ENCODE peak calls at places on chromosome 2, in ten cellular contexts. T is endothelial cell of umbilical vein, P is adrenal gland, I is sigmoid colon, F is AG04450, W is GM12865, G is IMR-90, Z is kidney, A is neural progenitor cell, R is fibroblast of mammary gland. M is an unnamed sample.

GRCh38 chr2:239736358-239737143 is 288.6 kb downstream of the NDUFA10 start:
- DNase-seq in G (no peak), R (no peak), Z (peak; percentile 65), F (no peak), W (no peak), A (no peak), P (no peak), I (no peak), T (no peak), M (no peak)

GRCh38 chr2:167249197-167249596 is 360.9 kb downstream of the XIRP2 start:
- DNase-seq in Z (no peak), T (no peak), R (peak; percentile 6), F (no peak), W (no peak), A (no peak), P (no peak), I (no peak), G (no peak), M (peak; percentile 4)

GRCh38 chr2:228629251-228629650 is 447.8 kb upstream of the SPHKAP start:
- DNase-seq in G (no peak), F (no peak), R (no peak), T (no peak), P (no peak), W (no peak), A (no peak), I (no peak), Z (no peak), M (no peak)

GRCh38 chr2:103435010-103435409 is 673.2 kb downstream of the TMEM182 start:
- DNase-seq in A (no peak), Z (no peak), F (no peak), R (peak; percentile 19), T (no peak), G (no peak), P (no peak), I (no peak), W (no peak), M (no peak)

GRCh38 chr2:72983500-72984039 is 66.3 kb downstream of the EMX1 start:
- DNase-seq in W (no peak), A (no peak), T (no peak), I (no peak), Z (peak; percentile 60), P (no peak), F (no peak), R (no peak), G (no peak), M (no peak)

GRCh38 chr2:238247841-238248440 is 8.1 kb upstream of the HES6 start:
- DNase-seq in F (no peak), P (no peak), A (no peak), T (no peak), G (no peak), Z (peak; percentile 57), W (no peak), R (no peak), I (peak; percentile 43), M (no peak)

GRCh38 chr2:162085090-162085891 is 11.3 kb upstream of the DPP4 start:
- DNase-seq in I (no peak), R (peak; percentile 97), Z (no peak), G (peak; percentile 92), F (peak; percentile 46), P (no peak), W (no peak), A (no peak), T (no peak), M (peak; percentile 55)

GRCh38 chr2:83650897-83651296 is 808.2 kb downstream of the SUCLG1 start:
- DNase-seq in F (no peak), W (no peak), T (no peak), Z (no peak), A (no peak), R (no peak), G (no peak), I (no peak), P (no peak), M (peak; percentile 2)

DNA sequence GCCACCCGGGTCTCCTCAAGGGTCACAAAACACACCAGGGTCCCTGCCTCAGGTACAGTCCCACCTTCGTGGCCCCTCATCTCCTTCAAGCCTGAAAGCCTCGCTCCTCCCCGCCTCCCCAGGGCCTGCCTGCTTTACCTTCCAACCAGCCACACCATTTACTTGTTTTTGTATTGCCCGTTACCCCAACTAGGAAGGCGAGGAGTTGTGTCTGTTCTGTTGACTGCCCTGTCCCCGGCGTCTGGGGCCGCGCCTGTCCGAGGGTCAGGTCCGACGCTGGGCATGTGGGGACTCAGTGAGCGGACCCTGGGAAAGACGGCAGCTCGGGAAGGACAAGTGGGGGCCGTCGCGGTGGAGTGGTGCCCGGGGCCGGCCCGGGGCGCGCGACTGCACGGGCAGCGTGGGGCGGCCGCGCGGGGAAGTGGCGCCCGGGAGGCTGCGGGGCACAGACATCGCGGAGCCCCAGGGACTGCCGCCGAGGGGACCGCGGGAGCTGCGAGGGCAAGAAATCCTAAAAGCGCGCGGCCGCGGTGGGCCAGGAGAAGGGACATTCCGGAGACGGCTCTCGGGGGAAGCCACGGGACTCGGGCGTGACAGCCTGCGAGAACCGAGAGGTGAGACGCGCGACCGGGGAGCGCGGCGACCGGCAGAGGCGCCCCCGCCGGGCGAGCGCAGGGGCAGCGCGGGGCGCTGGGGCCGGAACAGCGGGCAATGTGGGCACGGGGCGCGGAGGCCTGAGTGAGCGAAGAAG is 797 bp upstream of the GRHL1 start:
- DNase-seq in W (peak; percentile 61), Z (peak; percentile 87), T (peak; percentile 25), A (peak; percentile 74), I (peak; percentile 75), F (no peak), P (peak; percentile 61), G (no peak), R (no peak), M (no peak)
- TF ChIP-seq CTCF in W (peak; percentile 15), Z (no peak), T (no peak), A (no peak), I (no peak), F (no peak), P (no peak), G (peak; percentile 10), R (no peak), M (no peak)

GRCh38 chr2:7777668-7778067 is 860.5 kb downstream of the RNF144A start:
- DNase-seq in T (no peak), A (no peak), W (no peak), I (no peak), Z (no peak), R (no peak), G (no peak), F (no peak), P (no peak), M (no peak)

GRCh38 chr2:7774481-7774880 is 857.3 kb downstream of the RNF144A start:
- DNase-seq in R (no peak), G (no peak), P (no peak), Z (no peak), I (no peak), W (peak; percentile 45), A (no peak), F (no peak), T (no peak), M (no peak)

GRCh38 chr2:7771781-7772180 is 854.6 kb downstream of the RNF144A start:
- DNase-seq in R (no peak), A (no peak), G (no peak), F (no peak), I (no peak), P (no peak), Z (no peak), W (no peak), T (no peak), M (no peak)

GRCh38 chr2:7773974-7774365 is 856.8 kb downstream of the RNF144A start:
- DNase-seq in P (no peak), F (no peak), Z (no peak), R (no peak), T (no peak), G (no peak), A (no peak), I (no peak), W (no peak), M (no peak)

DNA sequence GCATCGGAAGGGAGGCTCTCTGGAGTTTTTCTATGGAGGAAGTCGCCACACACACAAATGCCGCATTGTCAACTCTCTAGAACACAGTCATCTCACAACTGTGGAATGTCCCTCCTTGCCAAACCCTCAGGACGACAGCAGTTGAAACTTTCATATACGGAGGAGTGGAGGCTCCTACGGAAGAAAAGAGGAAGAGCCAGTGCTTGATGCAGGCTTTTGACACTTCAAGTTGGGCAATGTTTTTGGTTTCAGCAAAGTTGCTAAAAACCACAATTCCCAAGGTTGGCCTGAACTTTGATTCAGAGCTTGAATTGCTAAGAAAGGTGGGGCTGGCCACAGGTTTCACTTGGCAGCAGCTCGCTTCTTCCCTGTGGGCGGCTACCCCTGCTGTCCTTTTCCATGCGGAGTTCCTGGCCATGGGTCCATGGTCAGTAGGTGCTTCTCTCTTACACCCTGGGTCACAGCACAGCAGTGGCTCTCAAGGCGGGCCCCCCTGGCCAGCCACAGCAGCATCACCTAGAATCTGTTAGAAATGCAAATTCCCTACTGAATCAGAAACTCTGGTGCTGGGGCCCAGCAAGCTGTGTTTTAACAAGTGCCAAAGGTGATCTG is 856.3 kb downstream of the RNF144A start:
- DNase-seq in I (no peak), G (no peak), A (no peak), T (no peak), W (peak; percentile 89), R (peak; percentile 41), P (no peak), F (no peak), Z (no peak), M (no peak)
- H3K4me3 ChIP-seq in I (no peak overlapping the region), G (no peak overlapping the region), A (no peak overlapping the region), T (no peak overlapping the region), W (no peak overlapping the region), R (no peak overlapping the region), P (no peak overlapping the region), F (no peak overlapping the region), Z (no peak overlapping the region), M (no peak overlapping the region)

DNA sequence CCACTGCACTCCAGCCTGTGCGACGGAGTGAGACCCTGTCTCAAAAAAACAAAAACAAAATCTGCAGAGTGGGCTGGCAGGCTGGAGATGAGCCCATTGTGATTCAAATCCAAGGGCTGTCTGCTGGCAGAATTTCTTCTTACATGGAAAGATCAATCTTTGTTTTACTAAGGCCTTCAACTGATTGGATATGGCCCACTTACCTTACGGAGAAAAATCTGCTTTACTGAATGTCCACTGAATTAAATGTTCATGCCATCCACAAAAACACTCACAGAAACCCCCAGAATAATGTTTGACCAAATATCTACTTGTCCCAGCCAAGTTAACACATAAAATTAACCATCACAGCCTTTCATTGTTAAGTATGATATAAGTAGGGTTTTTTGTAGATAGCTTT is 8.3 kb upstream of the FMNL2 start:
- DNase-seq in F (no peak), Z (no peak), P (no peak), W (no peak), T (no peak), R (no peak), G (no peak), A (no peak), I (no peak), M (no peak)
- TF ChIP-seq CTCF in F (no peak), Z (no peak), P (no peak), W (no peak), T (no peak), R (no peak), G (no peak), A (no peak), I (no peak), M (no peak)

GRCh38 chr2:11774600-11774999 is 28.2 kb downstream of the LPIN1 start:
- DNase-seq in I (peak; percentile 20), F (no peak), R (no peak), Z (no peak), T (no peak), P (no peak), A (no peak), W (no peak), G (no peak), M (no peak)

GRCh38 chr2:11773111-11773510 is 26.7 kb downstream of the LPIN1 start:
- DNase-seq in R (no peak), F (no peak), P (no peak), Z (no peak), T (no peak), A (no peak), G (no peak), W (no peak), I (peak; percentile 19), M (no peak)

GRCh38 chr2:11777066-11777782 is 30.8 kb downstream of the LPIN1 start:
- DNase-seq in P (no peak), R (no peak), Z (no peak), G (no peak), I (peak; percentile 67), F (no peak), A (no peak), T (no peak), W (no peak), M (no peak)

GRCh38 chr2:11773747-11774536 is 27.5 kb downstream of the LPIN1 start:
- DNase-seq in R (no peak), I (peak; percentile 18), A (no peak), T (no peak), P (no peak), F (no peak), Z (no peak), G (no peak), W (no peak), M (no peak)

GRCh38 chr2:11775384-11775783 is 29.0 kb downstream of the LPIN1 start:
- DNase-seq in R (peak; percentile 49), G (peak; percentile 56), I (no peak), P (no peak), W (peak; percentile 71), A (no peak), Z (no peak), T (peak; percentile 54), F (no peak), M (peak; percentile 38)
- H3K4me3 ChIP-seq in R (no peak overlapping the region), G (no peak overlapping the region), I (no peak overlapping the region), P (no peak overlapping the region), W (no peak overlapping the region), A (no peak overlapping the region), Z (no peak overlapping the region), T (no peak overlapping the region), F (no peak overlapping the region), M (no peak overlapping the region)